ENCODE peak calls at places on chromosomes 1 and 21, in four cellular contexts. F, V, G and Q are unnamed samples.

GRCh38 chr1:215777370-215777925 is 210.3 kb downstream of the KCTD3 start:
- DNase-seq in F (peak; percentile 9), V (no peak), G (no peak), Q (no peak)

GRCh38 chr1:58358311-58358710 is 188.2 kb downstream of the OMA1 start:
- DNase-seq in F (no peak), V (no peak), G (no peak), Q (no peak)

GRCh38 chr1:40796939-40797667 is 13.5 kb downstream of the KCNQ4 start:
- DNase-seq in F (no peak), V (no peak), G (no peak), Q (no peak)

GRCh38 chr1:224641030-224641429 is 24.9 kb downstream of the CNIH3 start:
- DNase-seq in F (no peak), V (no peak), G (no peak), Q (no peak)

GRCh38 chr1:215842905-215843304 is 275.8 kb downstream of the KCTD3 start:
- DNase-seq in F (no peak), V (no peak), G (no peak), Q (no peak)

GRCh38 chr1:108141604-108142003 is 58.5 kb downstream of the SLC25A24 start:
- DNase-seq in F (peak; percentile 21), V (no peak), G (no peak), Q (no peak)

GRCh38 chr1:26037904-26038303 is 8.0 kb downstream of the SLC30A2 start:
- DNase-seq in F (no peak), V (no peak), G (no peak), Q (no peak)

GRCh38 chr1:67677408-67677807 is 7.6 kb upstream of the GADD45A start:
- DNase-seq in F (no peak), V (no peak), G (no peak), Q (no peak)

GRCh38 chr1:209513226-209513625 is 70.3 kb upstream of the CAMK1G start:
- DNase-seq in F (no peak), V (peak; percentile 10), G (no peak), Q (no peak)

GRCh38 chr1:10103193-10103592 is 70.4 kb downstream of the UBE4B start:
- DNase-seq in F (no peak), V (no peak), G (no peak), Q (no peak)

GRCh38 chr21:32483293-32483595 is 70.7 kb downstream of the EVA1C start:
- DNase-seq in F (no peak), V (no peak), G (no peak), Q (no peak)

GRCh38 chr1:151892190-151892589 is 17.1 kb downstream of the THEM4 start:
- DNase-seq in F (no peak), V (no peak), G (no peak), Q (no peak)

GRCh38 chr1:234148350-234148749 is 224.9 kb upstream of the COA6 start:
- DNase-seq in F (no peak), V (no peak), G (no peak), Q (no peak)

GRCh38 chr1:16967095-16967567 is 13.3 kb downstream of the MFAP2 start:
- DNase-seq in F (no peak), V (no peak), G (no peak), Q (no peak)

GRCh38 chr1:215891266-215891665 is 324.2 kb downstream of the KCTD3 start:
- DNase-seq in F (no peak), V (no peak), G (no peak), Q (no peak)

GRCh38 chr1:159943908-159944622 is 1.3 kb downstream of the IGSF9 start:
- DNase-seq in F (no peak), V (no peak), G (no peak), Q (no peak)

GRCh38 chr1:156383023-156383422 is 14.0 kb downstream of the RHBG start:
- DNase-seq in F (no peak), V (peak; percentile 52), G (no peak), Q (peak; percentile 49)

GRCh38 chr1:66271216-66271903 is 262.6 kb upstream of the SGIP1 start:
- DNase-seq in F (peak; percentile 87), V (peak; percentile 86), G (peak; percentile 79), Q (peak; percentile 77)

GRCh38 chr1:237033804-237034203 is 8.2 kb upstream of the RYR2 start:
- DNase-seq in F (no peak), V (no peak), G (no peak), Q (no peak)

GRCh38 chr1:48873944-48874343 is 97.3 kb upstream of the BEND5 start:
- DNase-seq in F (no peak), V (no peak), G (no peak), Q (no peak)

GRCh38 chr21:17671733-17672132 is 59.0 kb upstream of the BTG3 start:
- DNase-seq in F (no peak), V (no peak), G (no peak), Q (no peak)

GRCh38 chr21:34274001-34274400 is 89.8 kb upstream of the KCNE2 start:
- DNase-seq in F (no peak), V (no peak), G (no peak), Q (no peak)

GRCh38 chr1:209205039-209205438 is 378.5 kb upstream of the CAMK1G start:
- DNase-seq in F (no peak), V (no peak), G (no peak), Q (no peak)

GRCh38 chr1:173411835-173412742 is 65.0 kb upstream of the PRDX6 start:
- DNase-seq in F (no peak), V (no peak), G (no peak), Q (no peak)

GRCh38 chr1:102978874-102979273 is 129.4 kb downstream of the COL11A1 start:
- DNase-seq in F (no peak), V (no peak), G (no peak), Q (no peak)

GRCh38 chr1:205914730-205915129 is 28.5 kb downstream of the SLC26A9 start:
- DNase-seq in F (no peak), V (no peak), G (no peak), Q (no peak)

GRCh38 chr1:92310185-92310597 is 11.3 kb downstream of the RPAP2 start:
- DNase-seq in F (no peak), V (no peak), G (no peak), Q (no peak)

GRCh38 chr1:200669314-200670214 is at the start of gene DDX59:
- DNase-seq in F (peak; percentile 87), V (peak; percentile 67), G (peak; percentile 99), Q (peak; percentile 95)
- H3K4me3 ChIP-seq in F (peak within 1 kb of the TSS; percentile 83), V (peak within 1 kb of the TSS; percentile 79), G (peak within 1 kb of the TSS; percentile 68), Q (peak within 1 kb of the TSS; percentile 81)

GRCh38 chr1:165875171-165875570 is 47.8 kb downstream of the UCK2 start:
- DNase-seq in F (no peak), V (no peak), G (no peak), Q (peak; percentile 28)

GRCh38 chr1:165874643-165875042 is 47.2 kb downstream of the UCK2 start:
- DNase-seq in F (no peak), V (no peak), G (no peak), Q (peak; percentile 32)

GRCh38 chr1:165876121-165876520 is 48.7 kb downstream of the UCK2 start:
- DNase-seq in F (no peak), V (no peak), G (no peak), Q (no peak)

GRCh38 chr1:165877411-165877810 is 50.0 kb downstream of the UCK2 start:
- DNase-seq in F (no peak), V (no peak), G (no peak), Q (no peak)

GRCh38 chr1:165875604-165876003 is 48.2 kb downstream of the UCK2 start:
- DNase-seq in F (no peak), V (no peak), G (no peak), Q (peak; percentile 40)
- H3K4me1 ChIP-seq in F (peaks cover 14% of the 10 kb centered on the region), V (no peaks in the 10 kb centered on the region), G (no peaks in the 10 kb centered on the region), Q (peaks cover 16% of the 10 kb centered on the region)

DNA sequence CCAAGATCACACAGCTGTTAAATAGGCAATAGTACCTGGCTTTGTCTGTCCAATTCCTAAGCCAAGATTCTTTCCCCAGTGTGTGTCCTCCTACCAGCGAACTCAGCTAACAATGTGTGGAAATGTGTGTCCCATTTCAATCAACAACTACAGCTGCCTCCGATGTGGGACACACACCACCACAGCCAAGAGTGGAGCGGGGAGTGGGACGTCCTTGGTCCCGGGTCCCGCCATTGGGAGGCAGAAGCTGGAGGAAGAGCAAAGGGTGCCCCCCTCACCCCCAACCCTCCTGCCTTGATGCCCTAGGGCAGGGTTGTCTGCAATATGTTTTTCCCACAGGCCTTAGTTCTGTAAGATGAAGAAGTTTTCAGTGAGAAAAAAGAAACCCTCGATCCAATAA is 265.4 kb upstream of the RAB4A start:
- DNase-seq in F (no peak), V (no peak), G (no peak), Q (no peak)
- H3K27ac ChIP-seq in F (no peak overlapping the region), V (no peak overlapping the region), G (no peak overlapping the region), Q (no peak overlapping the region)

GRCh38 chr1:44047131-44047530 is 15.9 kb upstream of the SLC6A9 start:
- DNase-seq in F (no peak), V (no peak), G (no peak), Q (no peak)
- H3K4me3 ChIP-seq in F (no peak overlapping the region), V (no peak overlapping the region), G (no peak overlapping the region), Q (no peak overlapping the region)

DNA sequence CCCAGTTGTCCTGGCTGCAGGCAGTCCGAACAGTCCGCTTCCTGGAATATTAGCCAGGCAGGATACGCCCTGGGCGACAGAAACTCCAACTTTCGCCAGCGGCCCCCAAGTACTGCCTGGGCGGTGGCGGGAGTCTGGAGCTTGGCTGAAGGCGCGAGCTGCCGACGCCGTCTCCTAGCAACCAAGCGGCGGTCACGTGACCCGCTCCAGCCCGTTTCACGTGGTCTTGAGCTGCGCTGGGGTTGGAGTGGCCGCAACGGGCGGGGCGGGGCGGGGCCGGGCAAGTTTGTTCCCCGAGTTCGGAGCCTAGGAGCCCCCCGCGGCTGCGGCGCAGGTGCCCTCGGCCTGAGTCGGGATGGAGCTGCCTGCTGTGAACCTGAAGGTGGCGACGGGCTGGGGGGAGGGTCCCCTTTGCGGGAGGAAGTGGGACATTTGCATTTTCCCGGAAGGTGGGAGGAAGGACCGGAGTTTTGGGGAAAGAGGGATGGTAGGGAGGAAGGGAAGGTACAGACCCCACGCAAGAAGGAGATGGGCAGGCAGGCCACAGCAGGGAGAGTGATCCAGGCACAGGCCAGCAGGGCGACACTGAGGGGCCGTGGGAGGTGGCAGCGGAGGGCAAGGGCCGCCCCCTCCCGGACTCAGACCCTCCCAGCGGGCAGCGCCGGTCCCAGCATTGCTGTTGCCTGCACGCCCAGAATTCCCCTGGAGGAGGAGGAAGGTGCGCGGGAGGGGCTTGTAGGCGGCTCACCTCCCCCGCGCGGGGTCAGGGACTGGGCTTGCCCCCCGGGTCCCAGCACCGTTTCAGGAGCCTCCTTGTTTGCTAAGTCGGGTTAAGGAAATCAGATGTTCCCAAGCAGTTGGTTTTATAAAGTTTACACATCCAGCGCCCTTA is at the start of gene AGTRAP:
- DNase-seq in F (peak; percentile 52), V (no peak), G (peak; percentile 99), Q (peak; percentile 97)
- H3K4me1 ChIP-seq in F (peaks cover 43% of the 10 kb centered on the region), V (peaks cover 12% of the 10 kb centered on the region), G (peaks cover 8% of the 10 kb centered on the region), Q (no peaks in the 10 kb centered on the region)

DNA sequence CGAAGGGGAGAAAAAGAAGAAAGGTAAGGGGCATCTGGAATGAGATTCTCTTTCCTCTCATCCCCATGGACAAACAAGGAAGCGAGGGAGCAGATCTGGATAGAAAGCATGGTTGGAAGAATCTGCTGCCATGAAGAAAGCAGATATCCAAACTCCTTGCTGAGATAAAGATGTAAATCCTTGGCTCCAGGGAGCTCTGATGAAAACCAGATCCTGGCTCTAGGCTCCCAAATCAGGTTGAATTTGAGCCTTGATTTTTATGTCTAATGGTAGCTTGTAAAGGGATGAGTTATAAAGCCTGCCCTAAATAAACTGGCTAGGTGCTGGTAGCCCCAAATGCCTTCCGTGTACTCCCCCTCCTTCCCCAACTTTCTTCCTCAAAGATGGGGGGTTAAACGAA is 64.1 kb upstream of the LAX1 start:
- DNase-seq in F (no peak), V (no peak), G (no peak), Q (no peak)
- H3K27ac ChIP-seq in F (no peak overlapping the region), V (no peak overlapping the region), G (no peak overlapping the region), Q (no peak overlapping the region)